ENCODE peak calls at places on chromosomes 6 and 20, in six cellular contexts. A, Z, X, K, N and V are unnamed samples.
A peak's percentile ranks its signal among the peaks of the same experiment; 100 is the strongest.

GRCh38 chr6:11929451-11929850 is 82.7 kb upstream of the HIVEP1 start:
- DNase-seq in A (no peak), Z (no peak), X (no peak), K (no peak), N (no peak), V (no peak)

GRCh38 chr6:104633125-104633524 is 226.6 kb downstream of the HACE1 start:
- DNase-seq in A (peak; percentile 62), Z (no peak), X (no peak), K (no peak), N (no peak), V (no peak)

GRCh38 chr6:69866351-69867074 is at the start of gene COL19A1:
- DNase-seq in A (peak; percentile 21), Z (no peak), X (no peak), K (peak; percentile 76), N (no peak), V (no peak)

GRCh38 chr6:131858765-131859490 is 51.1 kb downstream of the ENPP1 start:
- DNase-seq in A (peak; percentile 33), Z (no peak), X (no peak), K (no peak), N (no peak), V (no peak)

GRCh38 chr6:47952640-47953039 is 158.4 kb downstream of the PTCHD4 start:
- DNase-seq in A (no peak), Z (no peak), X (no peak), K (no peak), N (no peak), V (no peak)

GRCh38 chr6:4732691-4733315 is 43.4 kb upstream of the CDYL start:
- DNase-seq in A (peak; percentile 85), Z (peak; percentile 31), X (peak; percentile 71), K (no peak), N (peak; percentile 51), V (peak; percentile 24)

GRCh38 chr20:38452880-38453624 is 17.9 kb upstream of the SNHG17 start:
- DNase-seq in A (peak; percentile 77), Z (no peak), X (peak; percentile 85), K (no peak), N (no peak), V (no peak)

GRCh38 chr6:28903686-28904085 is 20.1 kb downstream of the TRIM27 start:
- DNase-seq in A (no peak), Z (no peak), X (no peak), K (no peak), N (no peak), V (no peak)

GRCh38 chr20:57482796-57483195 is 42.1 kb downstream of the CTCFL start:
- DNase-seq in A (no peak), Z (no peak), X (no peak), K (no peak), N (no peak), V (no peak)

GRCh38 chr6:105943514-105943913 is 142.6 kb upstream of the PRDM1 start:
- DNase-seq in A (no peak), Z (no peak), X (no peak), K (no peak), N (no peak), V (no peak)

GRCh38 chr20:19758888-19759331 is 852 bp downstream of the RIN2 start:
- DNase-seq in A (peak; percentile 52), Z (no peak), X (no peak), K (no peak), N (no peak), V (peak; percentile 74)

GRCh38 chr6:73248192-73248898 is 14.7 kb downstream of the KHDC1 start:
- DNase-seq in A (no peak), Z (no peak), X (no peak), K (no peak), N (no peak), V (no peak)

GRCh38 chr20:58523072-58523681 is 8.0 kb upstream of the APCDD1L start:
- DNase-seq in A (peak; percentile 10), Z (no peak), X (no peak), K (no peak), N (no peak), V (no peak)

GRCh38 chr6:3822747-3823445 is 26.3 kb upstream of the FAM50B start:
- DNase-seq in A (peak; percentile 34), Z (no peak), X (no peak), K (no peak), N (no peak), V (no peak)

GRCh38 chr6:51049288-51049982 is 230.8 kb downstream of the TFAP2B start:
- DNase-seq in A (no peak), Z (no peak), X (no peak), K (no peak), N (no peak), V (no peak)

GRCh38 chr20:787827-788226 is 19.5 kb upstream of the SLC52A3 start:
- DNase-seq in A (no peak), Z (no peak), X (no peak), K (no peak), N (no peak), V (no peak)

DNA sequence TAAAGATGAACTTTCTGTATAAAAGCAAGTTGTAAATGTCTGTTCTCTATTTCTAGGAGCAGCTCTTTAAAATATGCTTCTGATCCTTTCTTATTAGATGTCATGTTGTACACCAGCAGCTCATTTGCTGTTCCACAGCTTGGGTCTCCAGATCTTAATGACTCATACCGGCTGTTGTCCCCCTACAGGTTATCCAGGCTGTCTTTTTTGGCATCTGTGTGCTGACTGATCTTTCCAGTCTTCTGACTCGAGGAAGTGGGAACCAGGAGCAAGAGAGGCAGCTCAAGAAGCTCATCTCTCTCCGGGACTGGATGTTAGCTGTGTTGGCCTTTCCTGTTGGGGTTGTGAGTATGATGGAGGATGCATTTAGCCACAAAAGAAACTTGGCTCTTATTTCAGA is 76.0 kb downstream of the AIG1 start:
- DNase-seq in A (peak; percentile 7), Z (no peak), X (peak; percentile 23), K (no peak), N (no peak), V (no peak)
- TF ChIP-seq MAX in A (no peak), Z (no peak), X (no peak), K (no peak), N (no peak), V (no peak)

DNA sequence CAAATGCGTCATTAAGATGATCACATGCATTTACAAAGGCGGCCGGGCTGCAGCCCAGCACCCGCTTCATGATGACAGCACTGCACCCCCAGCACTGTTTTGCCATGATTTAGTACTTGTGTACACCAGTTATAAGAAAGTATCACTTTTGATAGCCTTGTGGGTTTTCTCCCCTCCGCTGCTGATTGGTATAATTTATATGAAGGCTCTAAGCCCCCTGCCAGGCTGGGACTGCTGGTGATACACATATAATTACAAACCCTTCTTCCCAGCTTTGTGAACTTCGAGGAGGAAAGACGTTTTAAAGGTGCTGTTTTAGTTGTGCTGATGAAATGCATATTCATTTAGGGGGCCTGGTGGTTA is 246.2 kb downstream of the TAF4 start:
- DNase-seq in A (no peak), Z (no peak), X (no peak), K (no peak), N (no peak), V (no peak)
- TF ChIP-seq EZH2 in A (no peak), Z (no peak), X (no peak), K (no peak), N (no peak), V (peak; percentile 30)

GRCh38 chr20:33688938-33689424 is 2.8 kb upstream of the E2F1 start:
- DNase-seq in A (peak; percentile 27), Z (no peak), X (peak; percentile 58), K (no peak), N (no peak), V (peak; percentile 75)

GRCh38 chr20:33687993-33688937 is 2.1 kb upstream of the E2F1 start:
- DNase-seq in A (no peak), Z (no peak), X (no peak), K (no peak), N (no peak), V (no peak)

GRCh38 chr20:33687370-33687915 is 1.3 kb upstream of the E2F1 start:
- DNase-seq in A (peak; percentile 14), Z (no peak), X (no peak), K (no peak), N (no peak), V (no peak)

GRCh38 chr20:33689493-33689892 is 3.3 kb upstream of the E2F1 start:
- DNase-seq in A (no peak), Z (no peak), X (no peak), K (no peak), N (no peak), V (no peak)

DNA sequence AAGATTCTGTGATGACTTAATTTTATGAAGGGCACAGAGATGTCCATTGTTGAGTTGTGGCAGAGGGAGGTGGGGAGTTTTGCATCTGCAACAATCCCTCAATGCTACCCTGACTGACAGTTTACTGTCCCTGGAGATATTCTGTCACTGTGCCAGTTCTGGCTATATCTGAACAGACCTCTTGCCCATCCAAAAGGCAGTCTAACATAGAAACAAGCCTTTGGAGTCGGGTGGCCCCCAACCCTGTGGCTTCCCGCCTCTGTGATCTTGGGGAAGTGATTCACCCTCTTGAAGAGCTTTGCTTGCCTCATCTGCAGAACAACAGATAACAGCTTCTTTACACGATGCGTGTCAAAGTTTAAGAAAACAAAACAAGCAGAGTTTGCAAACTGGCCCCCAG is 3.8 kb upstream of the E2F1 start:
- DNase-seq in A (peak; percentile 72), Z (no peak), X (peak; percentile 73), K (no peak), N (no peak), V (peak; percentile 50)
- TF ChIP-seq MAX in A (no peak), Z (no peak), X (peak; percentile 55), K (no peak), N (no peak), V (peak; percentile 14)

GRCh38 chr6:41451039-41451438 is 95.1 kb upstream of the FOXP4 start:
- DNase-seq in A (no peak), Z (no peak), X (peak; percentile 57), K (no peak), N (no peak), V (no peak)
- TF ChIP-seq EZH2 in A (no peak), Z (no peak), X (no peak), K (no peak), N (no peak), V (no peak)

DNA sequence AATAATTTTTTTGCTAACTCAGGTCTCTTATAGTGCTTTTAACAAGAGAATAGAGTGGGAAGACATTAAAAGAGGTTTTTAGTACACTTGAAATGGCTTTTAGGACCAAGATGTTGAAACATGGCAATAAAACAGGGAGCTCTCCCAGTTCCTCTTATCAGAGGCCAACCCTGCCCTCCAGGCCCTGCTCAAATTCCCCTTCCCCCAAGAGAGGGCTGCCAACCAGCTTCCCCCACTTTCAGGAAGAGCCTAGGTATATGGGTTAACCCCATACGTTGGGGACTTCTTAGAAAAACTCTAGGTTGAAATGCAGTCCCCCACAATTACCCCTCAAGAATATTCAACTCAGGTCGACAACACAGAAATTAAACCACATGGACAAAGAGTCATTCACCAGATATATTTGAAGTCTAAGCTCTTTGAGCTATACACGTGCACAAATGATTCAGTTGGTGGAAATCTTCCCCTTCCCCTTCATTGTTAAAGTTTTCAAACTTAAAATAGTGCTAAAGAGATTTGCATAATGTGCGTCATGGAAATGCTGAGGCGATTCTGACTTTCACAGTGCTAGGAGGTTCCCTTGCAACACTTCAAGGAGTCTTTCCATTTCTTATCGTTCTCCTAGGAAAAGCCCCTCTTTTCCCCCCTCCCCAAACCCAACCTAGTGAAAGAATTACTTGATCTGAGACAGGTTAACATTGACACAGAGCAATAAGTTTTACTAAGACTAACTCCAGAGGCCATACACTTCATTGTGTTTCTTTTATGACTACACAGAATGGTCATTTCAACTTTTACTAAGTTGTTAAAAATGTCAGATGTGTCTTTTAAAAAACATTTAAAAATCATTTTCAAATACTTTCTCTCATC is 49.8 kb upstream of the ENPP5 start:
- DNase-seq in A (no peak), Z (no peak), X (no peak), K (peak; percentile 71), N (no peak), V (no peak)
- TF ChIP-seq MAX in A (no peak), Z (no peak), X (no peak), K (no peak), N (no peak), V (no peak)